ENCODE peak calls at places on chromosomes 13 and 19, in four cellular contexts. D is IMR-90, G is A549, P is GM12878. K is an unnamed sample.

GRCh38 chr19:40607898-40608621 is 6.9 kb downstream of the LTBP4 start:
- DNase-seq in P (no peak), D (no peak), G (no peak), K (no peak)

GRCh38 chr19:17497149-17497798 is 14.2 kb upstream of the PGLS start:
- DNase-seq in D (no peak), G (no peak), P (no peak), K (no peak)

GRCh38 chr13:48542581-48543341 is 9.9 kb upstream of the RCBTB2 start:
- DNase-seq in P (no peak), G (no peak), D (peak), K (no peak)

GRCh38 chr19:2869618-2870017 is 2.5 kb downstream of the ZNF556 start:
- DNase-seq in G (no peak), P (no peak), D (no peak), K (no peak)

GRCh38 chr19:55208880-55209429 is 346 bp downstream of the PTPRH start:
- DNase-seq in G (peak), D (no peak), P (no peak), K (peak)

GRCh38 chr13:77740097-77740496 is 42.6 kb downstream of the SLAIN1 start:
- DNase-seq in P (no peak), G (no peak), D (no peak), K (no peak)

GRCh38 chr19:5191091-5191490 is 149.5 kb downstream of the PTPRS start:
- DNase-seq in G (no peak), P (no peak), D (no peak), K (peak)

GRCh38 chr13:66657165-66657895 is 572.8 kb downstream of the PCDH9 start:
- DNase-seq in D (peak), G (peak), P (no peak), K (no peak)

GRCh38 chr13:31050486-31051400 is 111.0 kb downstream of the HSPH1 start:
- DNase-seq in P (no peak), D (peak), G (no peak), K (peak)

GRCh38 chr19:7944177-7944761 is 803 bp upstream of the TIMM44 start:
- DNase-seq in P (peak), D (peak), G (peak), K (peak)

GRCh38 chr19:54416695-54417491 is 1.6 kb downstream of the TTYH1 start:
- DNase-seq in G (no peak), P (no peak), D (no peak), K (no peak)

GRCh38 chr19:14113762-14114414 is 3.7 kb downstream of the PRKACA start:
- DNase-seq in P (no peak), D (no peak), G (peak), K (peak)

GRCh38 chr19:53892981-53893325 is 11.0 kb downstream of the PRKCG start:
- DNase-seq in G (peak), D (no peak), P (no peak), K (peak)

GRCh38 chr13:114088863-114089262 is 43.6 kb downstream of the RASA3 start:
- DNase-seq in D (no peak), P (no peak), G (no peak), K (no peak)

GRCh38 chr13:42876270-42876714 is 94.9 kb downstream of the FAM216B start:
- DNase-seq in P (peak), G (no peak), D (no peak), K (no peak)

GRCh38 chr19:3041756-3042517 is 12.9 kb upstream of the TLE2 start:
- DNase-seq in P (no peak), D (no peak), G (no peak), K (no peak)

GRCh38 chr19:33740811-33741396 is 55.8 kb upstream of the KCTD15 start:
- DNase-seq in D (peak), G (peak), P (no peak), K (peak)

GRCh38 chr19:35963514-35963913 is 27.3 kb downstream of the LRFN3 start:
- DNase-seq in P (no peak), G (peak), D (peak), K (peak)

GRCh38 chr19:31118292-31118925 is 230.8 kb downstream of the TSHZ3 start:
- DNase-seq in D (no peak), G (no peak), P (no peak), K (no peak)

DNA sequence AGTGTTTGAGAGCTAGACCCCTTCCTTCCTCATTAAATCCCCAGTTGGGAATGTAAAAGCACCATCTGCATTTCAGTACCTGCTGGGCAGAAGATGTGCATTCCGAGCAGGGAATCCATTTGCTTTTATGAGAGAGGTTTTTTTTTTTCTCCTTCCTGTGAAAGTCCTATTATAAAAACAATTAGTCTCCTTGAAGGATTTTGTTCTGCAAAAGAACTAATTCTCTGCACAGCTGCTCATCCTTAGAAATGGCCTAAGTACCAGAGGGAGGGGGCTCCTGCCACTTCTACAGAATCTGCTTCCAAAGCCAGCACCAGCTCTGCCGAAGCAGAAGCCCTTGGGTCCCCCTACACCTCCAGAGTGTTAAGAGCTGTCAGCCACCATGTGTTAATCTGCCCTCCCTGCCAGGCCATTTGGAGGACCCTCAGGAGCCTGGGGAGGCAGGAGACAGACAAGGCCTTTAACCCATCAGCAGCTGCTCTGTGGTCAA is 36.4 kb upstream of the SERPINE3 start:
- DNase-seq in P (no peak), G (no peak), D (no peak), K (no peak)
- TF ChIP-seq ELK1 in P (no peak), G (no peak), D (no peak), K (no peak)

GRCh38 chr13:80562423-80562822 is 221.5 kb upstream of the SPRY2 start:
- DNase-seq in P (no peak), D (no peak), G (no peak), K (peak)
- TF ChIP-seq ELK1 in P (no peak), D (no peak), G (no peak), K (no peak)

DNA sequence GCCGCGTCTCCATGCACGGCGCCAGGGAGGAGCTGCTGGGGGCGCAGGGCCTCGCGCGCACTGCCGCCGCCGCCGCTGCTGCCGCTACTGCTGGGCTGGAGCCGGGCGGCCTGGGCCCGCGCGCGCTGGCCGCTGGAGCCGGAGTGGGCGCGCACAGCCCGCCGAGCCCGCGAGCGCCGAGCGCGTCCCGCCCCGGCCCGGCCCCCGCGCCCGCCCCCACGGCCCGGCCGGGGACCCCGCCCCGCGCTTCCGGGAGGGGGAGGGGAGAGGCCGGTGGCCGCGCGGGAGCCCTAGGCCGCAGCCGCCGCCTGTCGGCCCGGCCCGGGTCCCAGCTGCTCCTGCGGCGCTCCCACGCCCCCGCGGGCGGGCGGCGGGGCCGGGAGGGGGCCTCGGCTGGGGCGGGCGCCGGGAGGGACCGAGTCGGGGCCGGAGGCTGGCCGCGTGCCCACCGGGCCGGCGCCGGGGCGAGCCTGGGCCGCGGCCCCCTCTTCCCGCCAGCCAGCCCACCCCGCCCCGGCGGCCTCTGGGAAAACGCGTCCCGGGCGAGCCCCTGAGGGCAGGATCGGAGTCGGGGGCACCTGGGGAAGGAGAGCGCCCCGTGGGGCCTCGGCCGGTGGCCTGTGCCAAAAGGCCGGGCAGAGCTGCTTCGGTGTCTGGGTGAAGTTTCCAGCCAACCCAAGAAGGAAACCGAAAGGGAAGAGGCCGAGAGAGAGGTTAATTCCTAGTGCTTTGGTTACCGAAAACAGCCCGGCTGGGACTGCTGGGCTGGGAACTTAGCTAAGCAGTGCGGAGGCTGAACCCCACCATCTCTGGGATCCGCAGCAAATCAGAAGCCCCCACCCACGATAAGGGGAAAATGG is at the start of gene STK24:
- DNase-seq in G (peak), P (no peak), D (peak), K (peak)
- TF ChIP-seq ELK1 in G (no peak), P (peak), D (no peak), K (no peak)

GRCh38 chr13:26965058-26965380 is 204.4 kb upstream of the GPR12 start:
- DNase-seq in D (no peak), P (no peak), G (no peak), K (no peak)

GRCh38 chr13:26968431-26969335 is 202.9 kb downstream of the USP12 start:
- DNase-seq in G (peak), D (peak), P (no peak), K (no peak)

GRCh38 chr13:26964278-26965057 is 203.9 kb upstream of the GPR12 start:
- DNase-seq in P (no peak), D (peak), G (no peak), K (no peak)

GRCh38 chr13:26965976-26966375 is 205.4 kb upstream of the GPR12 start:
- DNase-seq in P (no peak), G (no peak), D (peak), K (no peak)

GRCh38 chr13:26967119-26968038 is 204.2 kb downstream of the USP12 start:
- DNase-seq in G (no peak), D (no peak), P (no peak), K (no peak)
- TF ChIP-seq ELK1 in G (no peak), D (no peak), P (no peak), K (no peak)

GRCh38 chr19:1153891-1154730 is 20.0 kb downstream of the SBNO2 start:
- DNase-seq in G (no peak), P (no peak), D (no peak), K (no peak)
- TF ChIP-seq ELK1 in G (no peak), P (no peak), D (no peak), K (no peak)

DNA sequence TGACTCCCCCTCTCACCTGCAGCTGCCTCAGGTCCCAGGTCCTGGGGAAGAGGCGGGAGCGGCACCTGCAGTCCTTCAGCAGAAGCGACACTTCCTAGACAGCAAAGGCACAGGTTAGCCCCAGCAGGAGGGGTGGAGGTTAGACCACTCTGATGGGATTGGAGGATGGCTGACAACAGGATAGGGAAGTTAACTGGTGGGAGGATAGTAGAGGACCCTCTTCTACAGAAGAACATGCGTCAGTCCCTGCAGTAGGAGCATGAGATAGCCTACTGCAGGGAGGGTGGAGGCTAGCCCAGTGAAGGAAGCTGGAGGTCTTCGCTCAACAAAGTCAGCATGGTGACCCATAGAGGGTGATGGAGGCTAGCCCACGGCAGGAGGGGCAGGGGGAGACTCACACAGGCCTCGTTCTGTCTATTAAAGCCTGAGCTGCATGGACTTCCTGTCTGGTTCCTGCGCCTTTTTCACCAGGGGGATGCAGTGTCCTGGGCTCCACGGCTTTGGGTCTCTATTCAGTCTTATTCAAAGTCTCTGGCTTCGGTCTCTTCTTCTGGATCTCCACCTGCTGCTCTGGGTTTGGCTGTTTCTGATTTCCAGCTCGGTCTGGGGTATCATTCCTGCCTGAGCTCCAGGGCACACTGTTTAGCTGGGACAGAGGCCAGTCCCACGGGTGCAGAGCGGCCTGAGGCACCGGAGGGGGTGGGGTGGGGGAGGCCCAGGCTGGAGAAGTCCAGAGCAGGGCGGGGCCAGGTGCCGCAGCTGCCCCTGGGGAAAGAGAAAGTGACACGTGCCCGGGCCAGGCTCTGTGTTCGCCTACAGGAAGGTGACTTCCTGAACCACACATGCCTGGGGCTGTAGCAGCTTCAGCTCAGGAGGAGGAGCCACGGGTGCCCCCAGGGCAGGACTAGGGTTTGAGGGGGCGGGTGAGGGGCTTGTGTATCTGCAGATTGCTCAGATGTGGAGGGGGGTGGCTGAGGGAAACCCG is 7.3 kb downstream of the IFNL3 start:
- DNase-seq in D (no peak), P (peak), G (peak), K (peak)
- TF ChIP-seq ELK1 in D (no peak), P (no peak), G (no peak), K (no peak)

DNA sequence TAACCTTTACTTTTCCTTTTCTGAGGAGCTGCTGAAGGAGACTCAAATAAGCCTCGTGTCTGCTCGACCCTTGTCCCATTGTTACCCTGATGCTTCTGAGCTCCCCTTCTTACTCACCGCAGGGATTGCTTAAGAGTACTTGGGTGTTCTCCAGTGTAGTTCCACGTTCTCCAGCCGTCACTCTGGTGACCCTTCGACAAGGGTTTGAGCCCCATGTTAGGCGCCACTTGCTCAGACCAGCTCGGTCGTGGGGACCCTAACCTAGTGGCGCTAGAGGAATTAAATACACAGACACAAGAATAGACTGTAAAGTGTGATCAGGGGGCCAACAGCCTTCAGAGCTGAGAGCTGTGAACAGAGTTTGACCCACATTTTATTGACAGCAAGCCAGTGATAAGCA is 10.3 kb downstream of the ZNF480 start:
- DNase-seq in G (peak), D (peak), P (no peak), K (no peak)
- TF ChIP-seq ELK1 in G (no peak), D (no peak), P (no peak), K (no peak)

GRCh38 chr19:10553943-10554381 is 10.3 kb downstream of the ATG4D start:
- DNase-seq in D (no peak), P (peak), G (no peak), K (no peak)
- TF ChIP-seq ELK1 in D (no peak), P (no peak), G (no peak), K (no peak)